ENCODE peak calls at places on chromosomes 5 and 9, in nine cellular contexts. W, X, A, K, B, F, S, N and G are unnamed samples. For H3K4me1 and H3K9me3, the result is how much of the 10 kb centered on the place peaks cover.

GRCh38 chr5:42753099-42753498 is 3.5 kb upstream of the CCDC152 start:
- DNase-seq in B (no peak), S (no peak), A (no peak), K (no peak), W (no peak), N (no peak), X (no peak), F (no peak), G (no peak)

GRCh38 chr5:174459071-174459702 is 265.2 kb upstream of the MSX2 start:
- DNase-seq in S (no peak), F (peak), N (no peak), X (no peak), B (no peak), K (no peak), W (no peak), A (no peak), G (no peak)

GRCh38 chr5:82674718-82675117 is 396.6 kb upstream of the RPS23 start:
- DNase-seq in F (no peak), S (no peak), K (no peak), A (no peak), W (no peak), B (no peak), N (no peak), X (no peak), G (no peak)

GRCh38 chr9:75830303-75830702 is 60.2 kb upstream of the PCSK5 start:
- DNase-seq in F (no peak), K (no peak), A (no peak), N (no peak), X (no peak), S (no peak), W (no peak), B (no peak), G (no peak)

GRCh38 chr5:172420215-172420934 is 34.0 kb downstream of the SH3PXD2B start:
- DNase-seq in A (peak), N (peak), F (peak), X (peak), K (peak), W (peak), B (peak), S (peak), G (peak)

GRCh38 chr5:17216176-17216973 is 1.1 kb upstream of the BASP1 start:
- DNase-seq in F (peak), K (peak), N (peak), A (peak), W (peak), S (peak), X (peak), B (peak), G (peak)

GRCh38 chr5:80231243-80231642 is 24.6 kb downstream of the SERINC5 start:
- DNase-seq in N (no peak), S (no peak), B (no peak), X (no peak), K (no peak), W (no peak), A (no peak), F (no peak), G (no peak)

GRCh38 chr5:126857472-126858410 is 80.8 kb downstream of the LMNB1 start:
- DNase-seq in F (peak), K (peak), W (no peak), N (no peak), X (no peak), S (no peak), A (peak), B (no peak), G (no peak)

GRCh38 chr5:38191693-38192092 is 66.7 kb upstream of the EGFLAM start:
- DNase-seq in X (no peak), W (no peak), N (no peak), B (no peak), S (no peak), F (no peak), K (no peak), A (no peak), G (no peak)

GRCh38 chr5:38188591-38188990 is 69.8 kb upstream of the EGFLAM start:
- DNase-seq in W (no peak), N (no peak), K (no peak), A (no peak), B (no peak), F (no peak), X (no peak), S (no peak), G (no peak)

GRCh38 chr5:38187532-38187931 is 70.8 kb upstream of the EGFLAM start:
- DNase-seq in K (no peak), W (no peak), N (no peak), B (no peak), S (no peak), X (no peak), A (no peak), F (no peak), G (no peak)

GRCh38 chr5:38190111-38190510 is 68.2 kb upstream of the EGFLAM start:
- DNase-seq in W (no peak), F (no peak), X (no peak), B (no peak), S (no peak), A (no peak), N (no peak), K (no peak), G (no peak)

GRCh38 chr5:38189031-38189632 is 69.2 kb upstream of the EGFLAM start:
- DNase-seq in F (no peak), S (no peak), N (no peak), W (no peak), K (no peak), B (no peak), X (no peak), A (no peak), G (no peak)
- H3K4me1 ChIP-seq in F (under half), S (under half), N (under half), W (under half), K (under half), B (under half), X (under half), A (under half), G (under half)

GRCh38 chr5:72353046-72353445 is 32.9 kb downstream of the PTCD2 start:
- DNase-seq in K (no peak), N (no peak), X (no peak), S (no peak), A (no peak), F (peak), B (no peak), W (no peak), G (no peak)

GRCh38 chr5:72356361-72356760 is 36.2 kb downstream of the PTCD2 start:
- DNase-seq in X (no peak), F (no peak), K (no peak), N (no peak), W (no peak), B (no peak), A (no peak), S (no peak), G (no peak)

GRCh38 chr5:72358925-72359324 is 38.8 kb downstream of the PTCD2 start:
- DNase-seq in S (no peak), K (no peak), F (no peak), X (no peak), W (no peak), B (no peak), A (no peak), N (no peak), G (no peak)

GRCh38 chr5:72355706-72356299 is 35.6 kb downstream of the PTCD2 start:
- DNase-seq in K (no peak), S (peak), F (peak), B (no peak), W (no peak), X (peak), N (no peak), A (peak), G (no peak)
- TF ChIP-seq CTCF in K (peak), S (peak), F (peak), B (peak), W (peak), X (no peak), N (no peak), A (peak), G (no peak)

GRCh38 chr9:29062446-29062845 is 1489.2 kb upstream of the C9orf72 start:
- DNase-seq in S (no peak), N (no peak), A (no peak), K (no peak), F (no peak), W (no peak), X (no peak), B (no peak), G (no peak)
- H3K9me3 ChIP-seq in S (under half), N (under half), A (under half), K (under half), F (under half), W (under half), X (under half), B (under half), G (under half)

GRCh38 chr5:134917070-134917831 is 12.3 kb downstream of the PCBD2 start:
- DNase-seq in K (no peak), W (no peak), X (no peak), S (no peak), A (no peak), B (no peak), F (no peak), N (no peak), G (no peak)
- H3K4me1 ChIP-seq in K (under half), W (under half), X (under half), S (under half), A (under half), B (under half), F (under half), N (under half), G (under half)

GRCh38 chr5:102986074-102986473 is 133.9 kb downstream of the GIN1 start:
- DNase-seq in X (no peak), F (no peak), W (no peak), A (no peak), B (no peak), N (no peak), S (no peak), K (no peak), G (no peak)

DNA sequence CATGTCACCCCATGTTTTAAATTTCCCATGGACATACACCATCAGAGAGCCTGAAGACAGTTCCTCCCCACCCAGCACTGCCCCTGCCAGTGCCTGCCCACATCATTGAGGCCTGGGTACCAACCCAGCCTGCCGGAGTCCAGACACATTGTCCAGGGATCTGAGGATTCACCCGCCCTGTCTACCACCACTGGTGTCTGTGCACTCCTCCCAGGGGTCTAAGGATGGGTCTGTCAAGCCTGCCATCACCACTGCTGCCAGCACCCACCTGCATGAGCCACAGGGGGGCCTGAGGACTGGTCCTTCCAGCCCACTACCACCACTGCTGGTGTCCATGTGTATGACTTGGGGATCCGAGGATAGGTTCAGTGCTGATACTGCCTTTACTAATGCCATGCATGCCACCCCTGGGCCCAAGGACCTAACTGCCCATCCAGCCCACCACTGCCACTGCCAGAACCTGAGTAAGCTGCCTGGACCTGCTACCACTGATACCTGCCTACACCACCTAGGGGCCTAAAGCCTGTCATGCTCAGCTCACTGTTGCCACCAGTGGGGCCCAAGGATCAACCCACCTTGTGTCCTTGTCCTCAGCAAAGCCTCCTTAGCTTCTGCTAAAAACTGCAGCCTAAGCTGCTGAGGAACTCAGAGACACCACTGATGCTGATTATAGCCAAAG is 137.8 kb downstream of the GIN1 start:
- DNase-seq in N (no peak), A (no peak), K (peak), F (no peak), W (no peak), S (no peak), B (no peak), X (no peak), G (no peak)
- TF ChIP-seq CTCF in N (no peak), A (no peak), K (no peak), F (no peak), W (no peak), S (no peak), B (no peak), X (no peak), G (no peak)